ENCODE peak calls at places on chromosomes 13 and 19, in four cellular contexts. B is CD8-positive, alpha-beta T cell; X is adrenal gland; E is ovary. I is an unnamed sample.

GRCh38 chr13:26991508-26992181 is 180.0 kb downstream of the USP12 start:
- DNase-seq in B (no peak), X (peak), E (no peak), I (no peak)

GRCh38 chr19:41221514-41222205 is 2.6 kb downstream of the AXL start:
- DNase-seq in B (no peak), E (no peak), X (no peak), I (no peak)

GRCh38 chr19:16591803-16592556 is 19.8 kb upstream of the SLC35E1 start:
- DNase-seq in B (no peak), E (no peak), X (peak), I (no peak)

GRCh38 chr19:11496391-11497163 is 9.1 kb downstream of the ZNF653 start:
- DNase-seq in X (peak), B (peak), E (peak), I (peak)

GRCh38 chr19:44600466-44600865 is 12.9 kb upstream of the IGSF23 start:
- DNase-seq in X (no peak), B (no peak), E (no peak), I (no peak)

GRCh38 chr19:23241433-23241832 is 8.8 kb downstream of the ZNF724 start:
- DNase-seq in X (no peak), B (no peak), E (no peak), I (no peak)

GRCh38 chr19:41755328-41755913 is at the start of gene CEACAM6:
- DNase-seq in E (no peak), X (no peak), B (no peak), I (no peak)

GRCh38 chr19:33193864-33194362 is at the start of gene LRP3:
- DNase-seq in X (peak), B (no peak), E (peak), I (no peak)

GRCh38 chr19:10927691-10928562 is 512 bp downstream of the YIPF2 start:
- DNase-seq in X (no peak), E (no peak), B (no peak), I (no peak)

GRCh38 chr19:40411958-40412499 is 1.1 kb downstream of the PRX start:
- DNase-seq in X (no peak), B (no peak), E (no peak), I (no peak)

GRCh38 chr19:34135401-34135800 is 36.9 kb upstream of the LSM14A start:
- DNase-seq in X (no peak), E (no peak), B (no peak), I (no peak)

GRCh38 chr13:71522976-71523517 is 344.0 kb downstream of the DACH1 start:
- DNase-seq in X (no peak), E (no peak), B (no peak), I (no peak)

GRCh38 chr19:16627194-16627927 is 643 bp downstream of the MED26 start:
- DNase-seq in B (peak), X (no peak), E (peak), I (peak)

GRCh38 chr19:1811472-1811894 is 593 bp downstream of the ATP8B3 start:
- DNase-seq in B (peak), X (peak), E (peak), I (peak)

GRCh38 chr13:27659466-27659865 is 37.8 kb downstream of the POLR1D start:
- DNase-seq in B (no peak), X (no peak), E (no peak), I (no peak)

GRCh38 chr13:33349996-33350826 is 64.7 kb upstream of the STARD13 start:
- DNase-seq in X (peak), E (peak), B (no peak), I (no peak)
- TF ChIP-seq CTCF in X (no peak), E (no peak), B (no peak), I (no peak)

GRCh38 chr13:113417836-113418721 is 35.2 kb downstream of the ADPRHL1 start:
- DNase-seq in B (no peak), X (no peak), E (no peak), I (no peak)

GRCh38 chr13:113421673-113422270 is 31.5 kb downstream of the ADPRHL1 start:
- DNase-seq in X (no peak), E (peak), B (no peak), I (no peak)

GRCh38 chr13:113418722-113419049 is 34.6 kb downstream of the ADPRHL1 start:
- DNase-seq in B (no peak), E (no peak), X (no peak), I (no peak)

GRCh38 chr13:113420833-113421600 is 32.3 kb downstream of the ADPRHL1 start:
- DNase-seq in B (no peak), E (no peak), X (no peak), I (no peak)

GRCh38 chr13:113419531-113420183 is 33.6 kb downstream of the ADPRHL1 start:
- DNase-seq in E (no peak), B (no peak), X (no peak), I (no peak)
- H3K27ac ChIP-seq in E (no peak), B (no peak), X (no peak), I (no peak)

GRCh38 chr19:35860436-35860817 is 3.7 kb downstream of the KIRREL2 start:
- DNase-seq in X (no peak), E (no peak), B (no peak), I (no peak)
- TF ChIP-seq CTCF in X (no peak), E (no peak), B (no peak), I (no peak)

DNA sequence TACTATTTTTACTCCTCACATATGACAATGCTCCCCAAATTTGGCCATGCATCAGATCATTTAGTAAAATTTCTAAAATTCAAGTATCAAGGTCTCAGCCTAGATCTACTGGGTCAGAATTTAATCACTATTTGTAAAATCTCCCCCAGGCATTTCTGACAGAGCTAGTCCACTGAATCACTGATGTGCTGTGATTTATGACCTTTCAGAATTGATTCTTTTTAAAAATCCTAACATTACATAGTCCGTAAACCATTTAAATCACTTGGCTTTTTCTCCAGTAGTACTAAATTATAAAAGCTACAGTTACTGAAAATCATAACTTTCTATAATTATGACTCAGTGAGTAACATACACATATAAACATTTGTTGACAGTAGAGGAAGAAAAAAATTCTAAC is 92.8 kb upstream of the RAP2A start:
- DNase-seq in B (no peak), X (no peak), E (no peak), I (no peak)
- H3K27ac ChIP-seq in B (no peak), X (no peak), E (no peak), I (no peak)

GRCh38 chr19:4373601-4374441 is 26.5 kb downstream of the SH3GL1 start:
- DNase-seq in X (peak), B (no peak), E (peak), I (no peak)

GRCh38 chr19:4375164-4375619 is 25.2 kb downstream of the SH3GL1 start:
- DNase-seq in E (no peak), X (peak), B (no peak), I (no peak)

GRCh38 chr19:4372630-4373367 is 27.5 kb downstream of the SH3GL1 start:
- DNase-seq in B (no peak), E (no peak), X (peak), I (no peak)

GRCh38 chr19:4375620-4376228 is 24.6 kb downstream of the SH3GL1 start:
- DNase-seq in X (peak), E (peak), B (no peak), I (no peak)

DNA sequence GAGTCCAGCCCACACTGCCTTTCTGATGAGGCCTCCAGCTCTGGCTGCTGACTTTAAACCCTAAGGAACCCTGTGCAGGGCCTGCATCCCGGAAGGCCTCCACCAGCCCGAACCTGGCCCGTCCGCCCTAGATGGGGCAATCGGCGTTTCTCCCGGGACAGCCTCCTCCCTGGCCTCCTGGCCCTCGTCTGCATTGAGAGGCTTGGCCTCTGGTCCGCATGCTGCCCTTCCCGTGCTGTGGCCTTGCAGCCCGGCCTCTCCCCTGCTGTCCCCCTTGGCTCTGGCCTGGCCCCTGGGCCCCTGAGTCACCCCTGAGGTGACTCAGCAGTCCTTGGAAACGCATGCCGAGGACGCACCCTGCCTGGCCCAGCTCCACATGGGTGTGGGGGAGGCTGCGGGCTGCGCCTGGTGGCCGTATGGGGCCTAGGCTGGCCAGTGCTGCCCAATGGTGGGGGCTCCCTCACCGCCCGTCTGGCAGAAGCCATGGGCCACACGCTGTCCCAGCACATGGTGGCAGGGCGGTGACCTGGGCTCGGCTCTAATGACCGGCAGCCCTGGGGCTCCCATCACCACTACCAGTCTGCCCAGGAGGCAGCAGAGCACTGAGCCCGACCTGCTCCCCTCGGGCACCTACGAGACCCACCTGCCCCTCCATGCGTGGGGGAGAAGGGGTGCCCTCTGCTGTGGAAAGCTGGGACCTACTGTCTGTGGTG is 25.7 kb downstream of the SH3GL1 start:
- DNase-seq in E (peak), X (peak), B (no peak), I (no peak)
- TF ChIP-seq CTCF in E (no peak), X (peak), B (no peak), I (no peak)

GRCh38 chr13:111219306-111219705 is 101.1 kb upstream of the TEX29 start:
- DNase-seq in B (no peak), E (no peak), X (no peak), I (no peak)
- H3K27ac ChIP-seq in B (no peak), E (peak), X (no peak), I (no peak)

I was measured in CD4-positive, alpha-beta T cell.